ENCODE peak calls at places on chromosomes 7 and 10, in nine cellular contexts. M is CD8-positive, alpha-beta memory T cell; Q is aorta; K is effector memory CD4-positive, alpha-beta T cell; S is uterus; O is GM23248; F is right lobe of liver; H is cardiac muscle cell; Y is prostate gland. I is an unnamed sample.

GRCh38 chr7:28623863-28624262 is 211.5 kb downstream of the CREB5 start:
- DNase-seq in Y (no peak), O (no peak), M (no peak), S (no peak), F (no peak), K (no peak), Q (no peak), H (no peak), I (no peak)

GRCh38 chr10:68647928-68648327 is 73.1 kb upstream of the CCAR1 start:
- DNase-seq in Y (no peak), H (peak; percentile 72), F (no peak), Q (no peak), S (no peak), M (no peak), K (no peak), O (peak; percentile 93), I (no peak)

GRCh38 chr7:110839866-110840265 is 251.1 kb upstream of the LRRN3 start:
- DNase-seq in S (no peak), K (no peak), Y (no peak), F (no peak), M (no peak), H (peak; percentile 74), O (peak; percentile 22), Q (no peak), I (no peak)

GRCh38 chr10:50432206-50432605 is 180.9 kb upstream of the ASAH2 start:
- DNase-seq in H (no peak), K (no peak), O (peak; percentile 28), F (no peak), Y (no peak), M (no peak), S (no peak), Q (no peak), I (no peak)

GRCh38 chr10:44985175-44985681 is 6.6 kb upstream of the DEPP1 start:
- DNase-seq in O (no peak), S (peak; percentile 14), F (peak; percentile 25), K (no peak), M (no peak), Q (no peak), Y (no peak), H (peak; percentile 40), I (no peak)

GRCh38 chr10:6054884-6055283 is 7.3 kb downstream of the IL2RA start:
- DNase-seq in F (no peak), Y (no peak), H (no peak), M (no peak), K (no peak), S (no peak), Q (no peak), O (no peak), I (no peak)

GRCh38 chr10:33113111-33113856 is 155.3 kb upstream of the ITGB1 start:
- DNase-seq in Y (no peak), K (no peak), H (peak; percentile 82), O (peak; percentile 85), M (no peak), F (no peak), S (no peak), Q (no peak), I (no peak)

GRCh38 chr7:108188724-108189123 is 58.6 kb upstream of the LAMB4 start:
- DNase-seq in Q (no peak), F (no peak), S (no peak), Y (no peak), M (no peak), H (no peak), K (no peak), O (no peak), I (no peak)

GRCh38 chr7:151624246-151624928 is 104.7 kb upstream of the RHEB start:
- DNase-seq in H (no peak), F (peak; percentile 20), O (no peak), M (no peak), Q (no peak), S (no peak), Y (no peak), K (no peak), I (no peak)

GRCh38 chr7:128407751-128408708 is 1.8 kb downstream of the IMPDH1 start:
- DNase-seq in M (no peak), Y (no peak), S (no peak), F (no peak), Q (no peak), H (peak; percentile 34), O (no peak), K (no peak), I (no peak)

GRCh38 chr10:60733189-60733815 is 45.0 kb upstream of the CDK1 start:
- DNase-seq in Q (peak; percentile 79), Y (peak; percentile 60), O (peak; percentile 32), S (no peak), M (peak; percentile 39), K (peak; percentile 24), F (no peak), H (peak; percentile 25), I (peak; percentile 50)

GRCh38 chr7:135558337-135558767 is 635 bp downstream of the NUP205 start:
- DNase-seq in M (peak; percentile 74), Y (peak; percentile 40), S (peak; percentile 37), H (peak; percentile 51), O (peak; percentile 82), K (peak; percentile 41), Q (no peak), F (no peak), I (peak; percentile 74)

GRCh38 chr10:60032723-60033122 is 126.4 kb upstream of the CCDC6 start:
- DNase-seq in Q (no peak), O (peak; percentile 47), K (no peak), S (no peak), Y (peak; percentile 71), M (peak; percentile 13), H (peak; percentile 73), F (peak; percentile 60), I (no peak)

GRCh38 chr7:157576415-157576814 is 239.6 kb downstream of the DNAJB6 start:
- DNase-seq in O (no peak), K (peak; percentile 20), F (no peak), Y (no peak), Q (peak; percentile 77), H (no peak), S (no peak), M (peak; percentile 71), I (peak; percentile 82)

GRCh38 chr10:123948030-123948823 is 56.6 kb upstream of the CPXM2 start:
- DNase-seq in M (no peak), Y (no peak), S (no peak), K (no peak), H (no peak), F (peak; percentile 28), O (no peak), Q (no peak), I (no peak)

GRCh38 chr7:40647719-40648118 is 512.9 kb downstream of the SUGCT start:
- DNase-seq in F (no peak), H (no peak), K (no peak), Q (no peak), M (no peak), O (peak; percentile 8), S (no peak), Y (no peak), I (no peak)

GRCh38 chr10:21702633-21703111 is 168.6 kb downstream of the MLLT10 start:
- DNase-seq in M (peak; percentile 58), Y (no peak), O (no peak), H (no peak), K (no peak), Q (no peak), F (no peak), S (no peak), I (peak; percentile 68)

GRCh38 chr10:98270786-98271185 is 2.8 kb upstream of the LOXL4 start:
- DNase-seq in M (no peak), K (no peak), F (peak; percentile 21), H (no peak), S (no peak), O (no peak), Y (no peak), Q (no peak), I (no peak)

GRCh38 chr10:66822801-66823200 is 103.0 kb upstream of the LRRTM3 start:
- DNase-seq in F (no peak), Q (no peak), S (no peak), M (no peak), K (no peak), H (no peak), O (no peak), Y (no peak), I (no peak)

GRCh38 chr7:137993395-137993743 is 8.5 kb downstream of the CREB3L2 start:
- DNase-seq in Q (no peak), O (no peak), H (no peak), K (no peak), S (no peak), F (no peak), M (no peak), Y (no peak), I (no peak)
- H3K4me1 ChIP-seq in Q (peaks cover 7% of the 10 kb centered on the region), O (peaks cover 81% of the 10 kb centered on the region), H (peaks cover 22% of the 10 kb centered on the region), K (peaks cover 2% of the 10 kb centered on the region), S (peaks cover 33% of the 10 kb centered on the region), F (peaks cover 2% of the 10 kb centered on the region), M (peaks cover 22% of the 10 kb centered on the region), Y (peaks cover 12% of the 10 kb centered on the region), I (peaks cover 34% of the 10 kb centered on the region)

GRCh38 chr7:22814261-22815208 is 8.1 kb downstream of the TOMM7 start:
- DNase-seq in Q (no peak), F (no peak), Y (no peak), M (no peak), S (no peak), H (peak; percentile 55), O (peak; percentile 67), K (no peak), I (no peak)
- H3K4me3 ChIP-seq in Q (no peak overlapping the region), F (no peak overlapping the region), Y (no peak overlapping the region), M (no peak overlapping the region), S (no peak overlapping the region), H (no peak overlapping the region), O (no peak overlapping the region), K (no peak overlapping the region), I (no peak overlapping the region)

DNA sequence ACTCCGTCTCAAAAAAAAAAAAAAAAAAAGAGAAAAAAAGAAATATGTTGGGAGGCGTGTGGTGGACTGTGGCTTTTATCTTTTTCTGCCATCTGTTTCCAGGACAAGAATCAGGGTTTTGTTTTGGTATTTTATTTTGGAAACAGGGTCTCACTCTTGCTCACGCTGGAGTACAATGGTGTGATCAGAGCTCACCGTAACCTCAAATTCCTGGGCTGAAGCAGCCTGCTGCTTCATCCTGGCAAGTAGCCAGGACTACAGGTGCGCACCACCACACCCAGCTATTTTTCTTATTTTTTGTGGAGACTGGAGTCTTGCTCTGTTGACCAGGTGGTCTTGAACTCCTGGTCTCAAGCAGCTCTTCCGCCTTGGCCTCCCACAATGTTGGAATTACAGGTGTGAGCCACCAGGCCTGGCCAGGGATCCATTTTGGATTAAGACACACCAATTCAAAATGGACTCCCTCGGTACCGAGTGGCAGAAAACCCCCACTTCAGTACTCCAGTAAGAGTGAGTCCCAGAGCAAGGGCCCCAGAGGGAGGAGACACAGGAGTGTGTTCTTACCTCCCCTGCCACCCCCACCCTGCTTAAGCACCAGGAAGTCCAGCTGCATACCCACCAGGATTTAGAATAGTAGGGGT is 6.7 kb downstream of the MTURN start:
- DNase-seq in O (no peak), S (no peak), Q (no peak), K (no peak), Y (no peak), M (no peak), F (no peak), H (no peak), I (no peak)
- H3K27ac ChIP-seq in O (no peak overlapping the region), S (peak overlapping the region; percentile 39), Q (peak overlapping the region; percentile 67), K (no peak overlapping the region), Y (no peak overlapping the region), M (no peak overlapping the region), F (no peak overlapping the region), H (peak overlapping the region; percentile 1), I (no peak overlapping the region)

DNA sequence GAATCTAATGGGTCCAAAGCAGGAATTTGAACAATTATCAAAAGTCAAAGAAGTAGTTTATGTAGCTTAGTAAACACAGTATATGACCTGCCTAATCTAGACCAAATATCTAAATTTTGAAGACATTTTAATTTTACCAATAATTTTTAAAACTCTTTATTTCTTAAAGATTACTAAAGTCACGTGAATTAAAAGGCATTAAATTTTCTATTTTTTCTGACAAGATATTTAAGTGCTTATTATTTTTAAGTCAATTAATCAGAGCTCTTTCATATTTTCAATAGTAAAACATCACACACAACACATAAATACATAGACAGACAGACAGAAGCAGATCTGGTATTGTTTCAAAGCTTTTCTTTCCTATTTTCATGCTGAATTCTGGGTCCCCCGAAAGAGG is 89.5 kb downstream of the ZNF467 start:
- DNase-seq in Y (no peak), M (no peak), H (no peak), K (no peak), S (no peak), O (no peak), F (no peak), Q (no peak), I (no peak)
- H3K4me1 ChIP-seq in Y (no peaks in the 10 kb centered on the region), M (no peaks in the 10 kb centered on the region), H (peaks cover 14% of the 10 kb centered on the region), K (no peaks in the 10 kb centered on the region), S (no peaks in the 10 kb centered on the region), O (peaks cover 68% of the 10 kb centered on the region), F (no peaks in the 10 kb centered on the region), Q (no peaks in the 10 kb centered on the region), I (no peaks in the 10 kb centered on the region)

I was measured in CD4-positive, alpha-beta memory T cell.